ENCODE peak calls at places on chromosomes 1 and 21, in four cellular contexts. I is HepG2, W is GM12878, L is K562. R is an unnamed sample.
A peak's percentile ranks its signal among the peaks of the same experiment; 100 is the strongest.

GRCh38 chr21:26939532-26940181 is 27.2 kb downstream of the ADAMTS5 start:
- DNase-seq in I (no peak), W (no peak), L (no peak), R (no peak)

GRCh38 chr1:154557939-154558609 is 388 bp downstream of the UBE2Q1 start:
- DNase-seq in I (no peak), W (no peak), L (peak; percentile 42), R (peak; percentile 48)

GRCh38 chr1:43732132-43732531 is 24.8 kb downstream of the ST3GAL3 start:
- DNase-seq in I (no peak), W (no peak), L (peak; percentile 79), R (no peak)

GRCh38 chr1:180988221-180988826 is 34.3 kb downstream of the STX6 start:
- DNase-seq in I (peak; percentile 47), W (no peak), L (peak; percentile 23), R (no peak)

GRCh38 chr1:87410771-87411170 is 82.1 kb downstream of the LMO4 start:
- DNase-seq in I (no peak), W (no peak), L (no peak), R (no peak)

GRCh38 chr1:75014250-75014649 is 119.9 kb upstream of the LHX8 start:
- DNase-seq in I (no peak), W (no peak), L (no peak), R (no peak)

GRCh38 chr1:116508984-116509980 is 61.5 kb downstream of the CD58 start:
- DNase-seq in I (peak; percentile 89), W (no peak), L (peak; percentile 59), R (no peak)

GRCh38 chr1:150549496-150550221 is 451 bp downstream of the ADAMTSL4 start:
- DNase-seq in I (no peak), W (no peak), L (peak; percentile 49), R (no peak)

GRCh38 chr1:46342084-46342656 is 1.6 kb downstream of the NSUN4 start:
- DNase-seq in I (no peak), W (peak; percentile 56), L (peak; percentile 49), R (peak; percentile 19)

GRCh38 chr21:36166705-36167104 is 10.1 kb downstream of the DOP1B start:
- DNase-seq in I (no peak), W (no peak), L (peak; percentile 45), R (no peak)

GRCh38 chr1:224769987-224770693 is 154.0 kb downstream of the CNIH3 start:
- DNase-seq in I (peak; percentile 9), W (no peak), L (no peak), R (no peak)

GRCh38 chr1:112513112-112513870 is 4.5 kb downstream of the WNT2B start:
- DNase-seq in I (no peak), W (no peak), L (no peak), R (no peak)

GRCh38 chr1:6292134-6292533 is 31.2 kb upstream of the GPR153 start:
- DNase-seq in I (no peak), W (no peak), L (no peak), R (no peak)

GRCh38 chr1:25858494-25858893 is 763 bp downstream of the AUNIP start:
- DNase-seq in I (no peak), W (no peak), L (no peak), R (no peak)

GRCh38 chr1:200518524-200518923 is 102.0 kb downstream of the KIF14 start:
- DNase-seq in I (no peak), W (no peak), L (no peak), R (no peak)
- TF ChIP-seq FOXK2 in I (no peak), W (no peak), L (no peak), R (no peak)

GRCh38 chr1:55987491-55988255 is 591.7 kb downstream of the PLPP3 start:
- DNase-seq in I (no peak), W (no peak), L (no peak), R (no peak)

GRCh38 chr1:55989971-55990370 is 589.4 kb downstream of the PLPP3 start:
- DNase-seq in I (no peak), W (no peak), L (no peak), R (no peak)

GRCh38 chr1:55981015-55981635 is 598.2 kb downstream of the PLPP3 start:
- DNase-seq in I (no peak), W (no peak), L (no peak), R (no peak)

GRCh38 chr1:55988963-55989452 is 590.4 kb downstream of the PLPP3 start:
- DNase-seq in I (no peak), W (no peak), L (no peak), R (no peak)

GRCh38 chr1:55986003-55986402 is 593.4 kb downstream of the PLPP3 start:
- DNase-seq in I (no peak), W (no peak), L (no peak), R (no peak)
- TF ChIP-seq SP1 in I (no peak), W (no peak), L (no peak), R (no peak)

DNA sequence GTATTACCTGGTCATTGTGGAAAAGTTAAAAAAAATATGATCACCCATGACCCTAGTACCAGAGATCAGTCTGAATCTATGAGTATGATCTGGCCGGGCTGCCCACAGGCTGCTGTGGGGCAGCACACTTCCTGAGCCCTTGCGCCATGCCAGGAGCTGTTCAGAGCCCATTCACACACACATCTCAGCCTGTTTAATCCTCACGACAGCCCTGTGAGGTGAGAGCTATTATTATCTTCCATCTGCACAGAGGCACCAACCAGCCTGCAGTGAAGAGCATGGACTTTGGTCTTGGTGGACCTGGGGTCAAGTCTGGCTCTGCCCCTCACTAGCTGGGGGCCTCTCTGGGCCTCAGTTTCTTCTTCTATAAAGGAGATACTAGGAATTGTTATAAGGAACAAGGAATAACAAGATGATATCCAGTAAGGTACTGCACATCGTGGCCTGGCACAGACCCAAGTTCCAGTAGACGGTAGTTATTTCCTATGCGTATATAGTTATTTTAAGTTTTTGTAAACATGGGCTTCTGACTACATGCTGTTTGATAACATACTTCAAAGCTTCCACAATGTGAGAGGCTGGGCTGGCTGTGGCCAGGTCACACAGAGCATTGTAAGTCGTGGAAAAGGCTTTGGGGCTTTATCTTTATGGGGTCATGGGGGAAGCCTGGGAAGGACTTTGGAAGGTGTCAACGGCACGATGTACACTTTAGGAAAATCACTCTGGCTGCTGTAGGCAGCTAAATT is 3.4 kb upstream of the PADI2 start:
- DNase-seq in I (peak; percentile 27), W (no peak), L (no peak), R (no peak)
- TF ChIP-seq FOXK2 in I (no peak), W (no peak), L (no peak), R (no peak)

DNA sequence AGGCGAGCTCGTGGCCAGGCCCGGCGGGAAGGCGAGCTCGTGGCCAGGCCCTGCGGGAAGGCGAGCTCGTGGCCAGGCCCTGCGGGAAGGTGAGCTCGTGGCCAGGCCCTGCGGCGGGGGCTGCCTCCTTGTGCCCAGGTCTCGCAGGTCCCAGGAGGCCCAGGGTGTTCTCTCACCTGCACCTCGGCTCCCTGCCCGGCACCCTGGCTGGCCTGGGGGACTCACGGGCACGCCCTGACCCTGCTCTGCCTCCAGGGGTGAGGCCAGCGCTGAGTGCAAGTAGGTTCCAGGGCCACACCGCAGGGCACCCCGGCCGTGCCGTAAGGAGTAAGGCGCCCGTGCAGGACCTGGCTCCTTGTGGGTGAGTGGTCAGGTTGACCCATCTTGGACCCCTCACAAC is 4.4 kb downstream of the SDF4 start:
- DNase-seq in I (no peak), W (no peak), L (no peak), R (no peak)
- TF ChIP-seq SP1 in I (no peak), W (no peak), L (no peak), R (no peak)

GRCh38 chr1:63557365-63557987 is 34.2 kb downstream of the EFCAB7 start:
- DNase-seq in I (peak; percentile 24), W (no peak), L (peak; percentile 50), R (peak; percentile 56)
- TF ChIP-seq FOXK2 in I (no peak), W (no peak), L (no peak), R (no peak)

DNA sequence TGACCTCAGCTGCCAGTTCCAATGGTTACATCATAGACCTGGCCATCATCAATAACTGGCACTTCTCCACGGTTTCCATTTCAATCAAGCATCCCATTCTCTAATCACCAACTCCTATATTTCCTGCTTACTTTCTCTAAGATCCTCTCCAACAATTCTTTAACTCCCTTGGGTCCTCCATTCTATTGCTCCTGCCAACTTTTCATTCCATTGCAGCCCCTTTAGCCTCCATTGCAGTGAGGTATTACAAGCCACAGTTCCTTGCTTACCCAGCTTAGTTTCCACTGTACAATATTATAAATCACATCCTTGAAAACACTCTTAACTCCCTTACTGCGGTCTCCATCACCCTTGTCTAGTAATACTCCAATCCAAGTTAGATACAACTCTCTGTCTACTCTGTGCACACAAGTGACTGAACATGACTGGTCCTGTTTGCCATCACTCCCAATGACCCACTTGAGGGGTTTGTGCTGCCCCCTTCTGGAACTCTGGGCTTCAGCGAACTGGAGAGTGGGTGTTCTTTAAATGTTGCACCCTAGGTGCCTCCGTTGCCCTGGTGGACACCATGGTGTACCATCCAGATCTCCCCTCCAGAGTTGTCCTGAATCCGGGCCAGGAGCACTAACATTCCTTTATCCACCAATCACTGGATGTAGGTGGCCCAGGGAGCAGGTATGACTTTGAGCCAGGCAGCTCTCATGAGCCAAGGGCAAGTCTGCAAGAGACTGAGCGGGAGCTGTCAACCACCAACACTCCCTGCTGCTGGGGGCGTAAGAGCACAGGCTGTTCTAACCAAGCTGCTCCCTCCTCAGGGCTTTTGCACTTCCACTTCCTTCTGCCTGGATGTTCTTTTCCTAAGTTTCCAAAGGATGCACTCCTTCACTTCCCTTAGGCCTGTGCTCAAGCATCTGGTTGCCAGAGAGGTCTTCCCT is 3.7 kb upstream of the FNDC7 start:
- DNase-seq in I (no peak), W (no peak), L (peak; percentile 80), R (peak; percentile 40)
- TF ChIP-seq SP1 in I (no peak), W (no peak), L (no peak), R (no peak)